ENCODE peak calls at places on chromosome 1, in nine cellular contexts. D, T, F, A, W, O, X, R and U are unnamed samples.

GRCh38 chr1:93783876-93784275 is 95.1 kb downstream of the DNTTIP2 start:
- DNase-seq in R (no peak), D (no peak), O (no peak), A (no peak), X (no peak), T (no peak), F (no peak), W (no peak), U (no peak)

GRCh38 chr1:229714964-229715603 is 89.0 kb downstream of the URB2 start:
- DNase-seq in A (peak; percentile 48), O (no peak), F (peak; percentile 37), X (peak; percentile 18), T (peak; percentile 81), R (peak; percentile 90), D (no peak), W (no peak), U (no peak)

GRCh38 chr1:116232989-116233514 is 121.9 kb downstream of the MAB21L3 start:
- DNase-seq in F (no peak), T (no peak), D (no peak), O (no peak), W (no peak), X (no peak), A (no peak), R (no peak), U (no peak)

GRCh38 chr1:224996266-224996665 is 66.8 kb downstream of the DNAH14 start:
- DNase-seq in X (no peak), O (no peak), D (no peak), W (no peak), T (no peak), R (no peak), F (peak; percentile 33), A (no peak), U (no peak)

GRCh38 chr1:179296356-179296755 is 2.8 kb downstream of the SOAT1 start:
- DNase-seq in T (no peak), R (no peak), W (no peak), F (no peak), O (no peak), X (no peak), D (no peak), A (no peak), U (no peak)

GRCh38 chr1:25063591-25064416 is 133.7 kb upstream of the RUNX3 start:
- DNase-seq in W (no peak), A (no peak), D (no peak), O (no peak), T (no peak), R (no peak), X (no peak), F (no peak), U (no peak)

GRCh38 chr1:198701250-198701649 is 62.4 kb downstream of the PTPRC start:
- DNase-seq in A (no peak), O (no peak), D (no peak), W (no peak), R (no peak), F (no peak), X (no peak), T (no peak), U (no peak)

GRCh38 chr1:226403522-226404034 is 4.3 kb downstream of the PARP1 start:
- DNase-seq in X (peak; percentile 8), R (no peak), T (no peak), O (no peak), W (no peak), D (no peak), F (no peak), A (no peak), U (no peak)

GRCh38 chr1:229848762-229849677 is 218.0 kb upstream of the GALNT2 start:
- DNase-seq in X (peak; percentile 26), D (no peak), F (peak; percentile 39), W (no peak), A (no peak), T (no peak), O (no peak), R (no peak), U (no peak)

GRCh38 chr1:222413436-222413835 is 134.5 kb downstream of the HHIPL2 start:
- DNase-seq in O (no peak), X (peak; percentile 53), A (no peak), W (no peak), F (no peak), T (no peak), R (no peak), D (no peak), U (no peak)

GRCh38 chr1:56147459-56147858 is 431.9 kb downstream of the PLPP3 start:
- DNase-seq in T (no peak), W (no peak), O (no peak), X (no peak), A (no peak), R (no peak), D (no peak), F (no peak), U (no peak)

GRCh38 chr1:190169311-190170067 is 308.2 kb downstream of the BRINP3 start:
- DNase-seq in X (peak; percentile 78), T (no peak), R (no peak), O (no peak), D (no peak), F (no peak), A (no peak), W (no peak), U (no peak)

GRCh38 chr1:56204206-56204605 is 375.2 kb downstream of the PLPP3 start:
- DNase-seq in D (no peak), T (no peak), A (no peak), W (no peak), F (no peak), R (no peak), O (no peak), X (no peak), U (no peak)

GRCh38 chr1:93585059-93585966 is 96.3 kb downstream of the BCAR3 start:
- DNase-seq in O (peak; percentile 98), T (peak; percentile 99), X (no peak), R (peak; percentile 99), A (peak; percentile 97), F (no peak), D (peak; percentile 94), W (no peak), U (peak; percentile 37)

GRCh38 chr1:193538004-193538355 is 351.6 kb upstream of the B3GALT2 start:
- DNase-seq in R (no peak), T (no peak), W (no peak), X (no peak), D (no peak), A (no peak), F (no peak), O (no peak), U (no peak)

GRCh38 chr1:97920832-97921571 is at the start of gene DPYD:
- DNase-seq in X (peak; percentile 85), F (peak; percentile 65), T (peak; percentile 92), D (peak; percentile 95), O (peak; percentile 93), A (peak; percentile 91), W (peak; percentile 84), R (peak; percentile 88), U (peak; percentile 78)

GRCh38 chr1:97920275-97920831 is 481 bp downstream of the DPYD start:
- DNase-seq in R (no peak), A (no peak), O (no peak), W (no peak), F (no peak), T (no peak), D (no peak), X (peak; percentile 31), U (no peak)

GRCh38 chr1:97919568-97920261 is 1.1 kb downstream of the DPYD start:
- DNase-seq in F (no peak), A (no peak), X (peak; percentile 53), R (no peak), W (no peak), O (no peak), T (no peak), D (no peak), U (no peak)

GRCh38 chr1:97913506-97913905 is 7.3 kb downstream of the DPYD start:
- DNase-seq in F (no peak), O (no peak), T (no peak), W (no peak), D (no peak), A (no peak), R (no peak), X (no peak), U (no peak)

GRCh38 chr1:97918961-97919360 is 1.9 kb downstream of the DPYD start:
- DNase-seq in X (no peak), W (no peak), D (no peak), R (no peak), F (no peak), O (no peak), A (no peak), T (no peak), U (no peak)
- H3K4me3 ChIP-seq in X (peak overlapping the region; percentile 26), W (peak overlapping the region; percentile 91), D (no peak overlapping the region), R (no peak overlapping the region), F (no peak overlapping the region), O (no peak overlapping the region), A (peak overlapping the region; percentile 74), T (peak overlapping the region; percentile 90), U (peak overlapping the region; percentile 92)

DNA sequence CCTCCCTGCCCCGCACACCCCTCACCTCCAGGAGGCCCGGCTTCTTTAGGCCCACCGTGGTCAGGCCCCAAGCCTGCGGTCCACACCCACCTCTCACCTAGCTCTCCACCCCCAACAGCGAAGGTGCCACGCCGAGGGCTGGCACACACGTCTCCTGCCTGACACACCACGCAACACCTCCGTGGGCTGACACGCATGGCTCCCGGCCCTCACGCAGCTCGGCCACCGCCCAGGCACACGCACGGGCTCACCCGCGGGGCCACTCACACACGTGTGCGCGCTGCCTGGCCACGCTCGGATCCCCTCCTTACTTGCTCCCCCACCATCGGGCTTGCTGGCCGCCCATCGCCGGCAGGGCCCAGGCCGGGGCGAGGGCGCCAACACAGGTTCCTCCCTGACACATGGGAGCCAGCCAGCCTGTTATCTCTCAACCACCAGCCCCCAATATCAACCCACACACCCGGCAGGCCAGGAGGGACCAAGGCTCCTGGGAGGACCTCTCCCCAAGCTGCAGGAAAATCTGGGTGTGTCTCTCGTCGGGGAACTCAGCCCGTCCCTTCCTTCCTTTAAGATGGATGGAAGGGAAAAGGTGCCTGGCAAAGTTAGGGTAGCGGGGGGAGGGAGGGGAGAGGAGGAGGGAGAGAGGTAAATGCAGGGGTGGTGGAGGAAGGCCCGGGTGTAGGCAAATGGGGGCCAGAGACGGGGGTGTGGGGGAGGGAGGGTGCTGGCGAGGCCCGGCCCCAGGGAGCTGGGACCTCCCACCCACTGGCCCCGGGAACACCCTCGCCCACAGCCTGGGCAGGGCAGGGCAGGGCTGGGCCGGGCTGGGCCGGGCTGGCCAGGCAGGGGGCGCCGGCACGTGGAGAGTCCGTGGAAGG is 546 bp downstream of the ELOVL1 start:
- DNase-seq in O (peak; percentile 70), D (peak; percentile 57), T (no peak), F (peak; percentile 46), W (peak; percentile 30), R (peak; percentile 25), A (peak; percentile 35), X (no peak), U (peak; percentile 41)
- TF ChIP-seq POLR2A in O (no peak), D (no peak), T (no peak), F (no peak), W (no peak), R (no peak), A (no peak), X (peak; percentile 26), U (no peak)

GRCh38 chr1:10691075-10691739 is 105.2 kb downstream of the CASZ1 start:
- DNase-seq in A (no peak), T (no peak), D (no peak), O (no peak), W (no peak), F (no peak), R (no peak), X (no peak), U (no peak)
- H3K4me1 ChIP-seq in A (peaks cover 83% of the 10 kb centered on the region), T (peaks cover 83% of the 10 kb centered on the region), D (peaks cover 44% of the 10 kb centered on the region), O (no peaks in the 10 kb centered on the region), W (peaks cover 7% of the 10 kb centered on the region), F (peaks cover 41% of the 10 kb centered on the region), R (peaks cover 76% of the 10 kb centered on the region), X (peaks cover 2% of the 10 kb centered on the region), U (peaks cover 16% of the 10 kb centered on the region)

GRCh38 chr1:231363624-231364023 is 25.5 kb downstream of the SPRTN start:
- DNase-seq in F (no peak), D (no peak), T (no peak), W (no peak), R (no peak), A (no peak), X (no peak), O (no peak), U (no peak)
- H3K4me3 ChIP-seq in F (no peak overlapping the region), D (no peak overlapping the region), T (no peak overlapping the region), W (no peak overlapping the region), R (no peak overlapping the region), A (no peak overlapping the region), X (no peak overlapping the region), O (no peak overlapping the region), U (no peak overlapping the region)